ENCODE peak calls at places on chromosome 9, in four cellular contexts. Q is uterus, U is NB4, M is right lobe of liver. K is an unnamed sample.
A peak's percentile ranks its signal among the peaks of the same experiment; 100 is the strongest.

GRCh38 chr9:133443982-133444381 is 15.8 kb upstream of the CACFD1 start:
- DNase-seq in M (no peak), Q (no peak), U (no peak), K (no peak)

GRCh38 chr9:33913541-33913940 is 96.6 kb downstream of the UBE2R2 start:
- DNase-seq in Q (no peak), M (no peak), U (no peak), K (no peak)

GRCh38 chr9:2559212-2560152 is 62.1 kb upstream of the VLDLR start:
- DNase-seq in U (no peak), Q (peak; percentile 92), M (peak; percentile 78), K (no peak)

GRCh38 chr9:86792136-86792535 is 155.2 kb downstream of the GAS1 start:
- DNase-seq in M (no peak), Q (no peak), U (no peak), K (no peak)

GRCh38 chr9:122053546-122053945 is 39.6 kb downstream of the TTLL11 start:
- DNase-seq in M (no peak), Q (no peak), U (no peak), K (no peak)

GRCh38 chr9:19640023-19640422 is 148.8 kb downstream of the SLC24A2 start:
- DNase-seq in M (no peak), U (no peak), Q (no peak), K (no peak)

GRCh38 chr9:127449332-127449966 is 1.8 kb downstream of the RPL12 start:
- DNase-seq in M (no peak), Q (no peak), U (peak; percentile 16), K (no peak)

GRCh38 chr9:80964951-80965350 is 724.4 kb downstream of the TLE1 start:
- DNase-seq in Q (no peak), M (no peak), U (no peak), K (no peak)

GRCh38 chr9:101536938-101537337 is 3.3 kb downstream of the RNF20 start:
- DNase-seq in M (no peak), U (peak; percentile 42), Q (no peak), K (no peak)

DNA sequence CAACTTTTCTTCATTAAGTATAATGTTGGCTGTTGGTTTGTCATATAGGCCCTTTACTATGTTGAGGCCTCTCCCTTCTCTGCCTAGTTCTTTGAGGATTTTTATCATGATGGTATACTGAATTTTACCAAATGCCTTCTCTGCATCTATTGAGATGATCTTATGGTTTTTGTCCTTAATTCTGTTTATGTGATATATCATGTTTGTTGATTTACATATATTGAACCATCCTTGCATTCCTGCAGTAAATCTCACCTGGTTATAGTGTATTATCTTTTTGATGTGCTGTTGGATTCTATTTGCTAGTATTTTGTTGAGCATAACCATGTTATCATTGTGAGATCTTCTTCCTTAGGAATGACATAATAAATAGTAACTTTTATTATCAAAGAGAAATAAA is 362.9 kb downstream of the CCDC171 start:
- DNase-seq in U (no peak), M (no peak), Q (no peak), K (no peak)
- TF ChIP-seq POLR2A in U (no peak), M (no peak), Q (no peak), K (no peak)

DNA sequence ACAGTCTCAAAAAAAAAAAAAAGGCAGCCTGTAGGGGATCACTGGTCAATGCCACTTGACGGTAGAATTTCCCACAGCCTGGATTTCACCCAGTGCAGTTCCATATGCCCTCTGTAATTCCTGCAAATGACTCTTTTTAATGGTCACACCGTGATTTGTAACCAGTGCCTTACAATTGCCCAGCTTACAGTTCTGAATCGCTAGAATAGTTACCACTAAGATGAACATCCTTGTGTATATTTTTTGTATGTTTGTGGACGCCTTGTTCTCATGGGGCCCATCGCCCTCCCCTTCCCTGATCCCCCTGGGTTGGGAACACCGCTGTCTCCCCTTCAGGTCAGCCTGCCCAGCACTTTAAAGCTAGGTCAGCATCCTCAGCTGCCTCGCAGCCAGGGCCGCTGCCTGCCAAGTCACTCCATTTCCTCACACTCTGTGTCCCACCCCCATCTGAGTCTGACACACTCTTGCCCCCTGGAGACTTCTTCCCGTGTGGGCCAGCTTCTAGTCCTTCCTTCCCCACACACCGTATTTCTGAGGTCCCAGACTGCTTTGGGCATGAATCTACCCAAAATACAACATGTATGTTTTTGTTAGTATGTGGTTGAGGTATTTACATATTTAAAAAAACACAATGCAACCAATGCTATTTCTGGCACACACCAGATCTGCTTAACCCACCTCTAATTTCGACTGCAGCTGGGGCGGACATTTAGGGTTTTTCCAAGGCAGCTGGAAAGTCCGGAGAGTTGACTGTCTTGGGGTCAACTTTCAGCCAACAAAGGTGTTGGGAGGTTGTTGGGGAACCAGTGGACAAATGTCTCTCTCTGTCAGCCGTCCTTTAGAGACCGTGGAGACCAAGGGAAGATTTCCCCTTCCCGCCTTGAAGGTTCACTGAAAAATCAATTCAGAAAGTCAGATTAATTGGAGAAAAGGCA is 120.5 kb upstream of the NEK6 start:
- DNase-seq in U (no peak), M (no peak), Q (no peak), K (no peak)
- TF ChIP-seq POLR2A in U (no peak), M (no peak), Q (no peak), K (no peak)

DNA sequence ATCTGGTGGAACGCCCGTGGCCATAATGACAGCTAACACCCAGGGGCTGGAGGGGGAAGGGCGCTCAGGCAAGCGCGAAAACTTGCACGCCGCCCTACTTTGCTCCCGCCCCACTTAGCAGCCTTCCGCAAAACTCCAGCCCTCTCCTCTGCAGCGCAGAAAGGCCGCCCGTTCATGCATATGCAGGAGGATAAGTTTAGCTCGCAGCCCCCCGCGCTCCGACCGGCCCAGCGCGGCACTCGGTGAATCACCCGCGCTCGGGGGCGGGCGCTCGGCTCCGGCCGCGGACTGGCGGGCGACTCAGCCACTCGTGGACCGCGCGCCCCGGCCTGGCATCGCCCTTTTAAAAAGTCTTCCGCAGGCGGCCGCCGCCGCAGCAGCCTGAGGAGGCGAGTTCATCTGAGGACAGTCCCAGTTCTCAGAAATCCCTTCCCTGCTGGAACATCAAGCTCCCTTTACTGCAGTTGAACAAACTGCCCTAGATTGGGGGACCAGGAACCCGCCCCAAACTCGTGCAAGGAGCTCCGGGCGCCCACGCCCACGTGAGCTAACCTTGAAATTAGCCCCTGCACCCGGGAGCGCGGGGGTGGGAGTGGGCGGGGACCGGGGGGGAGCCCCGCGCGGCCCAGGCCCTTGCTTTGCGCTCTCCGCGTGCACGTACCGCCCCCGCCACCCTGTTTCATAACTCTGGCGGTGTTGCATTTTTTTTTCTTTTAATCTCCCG is 4.5 kb upstream of the KLF9 start:
- DNase-seq in M (peak; percentile 97), Q (peak; percentile 98), U (peak; percentile 91), K (peak; percentile 93)
- TF ChIP-seq POLR2A in M (peak; percentile 96), Q (peak; percentile 92), U (peak; percentile 50), K (peak; percentile 90)

DNA sequence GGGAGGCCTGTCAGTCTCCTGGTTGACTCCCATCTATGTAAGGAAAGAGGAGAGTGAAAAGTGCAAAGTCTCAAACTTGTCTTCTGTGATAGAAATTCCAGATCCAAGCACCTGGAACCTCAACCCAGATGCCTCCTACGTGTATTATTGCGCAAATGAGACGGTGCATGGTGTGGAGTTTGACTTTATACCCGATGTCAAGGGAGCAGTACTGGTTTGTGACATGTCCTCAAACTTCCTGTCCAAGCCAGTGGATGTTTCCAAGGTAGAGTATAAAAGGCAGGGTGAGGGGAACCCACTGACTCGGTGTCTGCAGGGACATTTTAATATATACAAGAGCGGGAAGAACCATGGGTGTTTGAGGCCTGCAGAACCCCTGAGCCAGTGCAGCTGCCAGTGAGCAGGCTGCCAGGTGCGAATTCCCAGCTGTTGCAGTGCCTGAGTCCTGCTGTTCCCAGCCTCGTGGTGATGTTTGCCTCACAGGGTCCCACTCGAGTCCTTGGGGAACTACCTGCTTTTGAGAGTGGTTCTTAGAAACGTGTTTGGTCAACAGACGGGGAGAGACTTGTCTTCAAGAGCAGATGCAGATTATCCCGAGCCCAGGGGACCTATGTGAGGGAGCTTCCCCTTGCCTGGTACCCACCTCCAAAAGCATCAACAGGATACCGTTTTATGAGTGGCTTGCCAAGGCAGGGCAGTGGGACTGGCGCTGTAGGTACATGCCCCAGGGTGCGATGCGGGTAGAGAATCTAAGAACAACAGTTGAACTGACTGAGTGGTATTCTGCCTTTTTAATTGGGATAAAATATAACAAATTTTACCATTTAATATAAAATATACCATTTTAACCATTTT is 9.5 kb downstream of the PSAT1 start:
- DNase-seq in Q (no peak), M (no peak), U (no peak), K (no peak)
- TF ChIP-seq POLR2A in Q (no peak), M (no peak), U (no peak), K (no peak)

DNA sequence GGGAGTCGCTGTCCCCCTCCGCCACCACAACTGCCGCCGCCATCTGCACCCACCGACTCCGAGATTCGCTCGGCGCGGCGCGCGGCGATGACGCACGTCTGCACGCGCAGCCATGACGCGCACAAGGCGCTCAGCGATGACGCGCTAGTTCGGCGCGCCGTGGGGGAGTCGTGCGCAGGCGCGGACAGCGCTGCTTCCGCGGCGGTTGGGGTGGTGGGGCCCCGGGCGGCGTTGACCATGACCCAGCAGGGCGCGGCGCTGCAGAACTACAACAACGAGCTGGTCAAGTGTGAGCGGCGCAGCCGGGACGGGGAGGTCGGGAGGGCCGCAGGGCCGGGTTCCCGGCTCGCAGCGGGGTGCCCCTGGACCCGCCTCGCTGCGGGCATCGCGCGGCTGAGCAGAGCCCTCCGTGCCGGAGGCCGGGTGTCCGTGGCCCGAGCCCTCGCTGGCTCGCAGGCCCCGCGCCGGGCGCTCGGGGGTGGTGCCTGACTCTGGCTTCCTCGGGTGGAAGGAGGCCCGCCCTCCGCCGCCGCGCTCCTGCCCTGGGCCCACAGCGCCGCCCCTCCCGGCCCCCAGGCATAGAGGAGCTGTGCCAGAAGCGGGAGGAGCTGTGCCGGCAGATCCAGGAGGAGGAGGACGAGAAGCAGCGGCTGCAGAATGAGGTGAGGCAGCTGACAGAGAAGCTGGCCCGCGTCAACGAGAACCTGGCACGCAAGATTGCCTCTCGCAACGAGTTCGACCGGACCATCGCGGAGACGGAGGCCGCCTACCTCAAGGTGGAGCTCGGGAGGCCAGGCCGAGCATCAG is at the start of the genes ANAPC2 and SSNA1:
- DNase-seq in U (peak; percentile 95), M (peak; percentile 91), Q (peak; percentile 88), K (peak; percentile 62)
- TF ChIP-seq POLR2A in U (peak; percentile 73), M (peak; percentile 88), Q (peak; percentile 72), K (peak; percentile 93)

GRCh38 chr9:131502781-131503625 is at the start of gene POMT1:
- DNase-seq in Q (peak; percentile 81), M (peak; percentile 91), U (peak; percentile 85), K (peak; percentile 45)
- TF ChIP-seq POLR2A in Q (no peak), M (peak; percentile 34), U (peak; percentile 42), K (no peak)

K was measured in esophagus squamous epithelium.